ENCODE peak calls at places on chromosomes 4 and X, in seven cellular contexts. Q, W, O, P, K, N and Z are unnamed samples.
A peak's percentile ranks its signal among the peaks of the same experiment; 100 is the strongest.

GRCh38 chr4:119652978-119653377 is 24.4 kb upstream of the PDE5A start:
- DNase-seq in Q (no peak), W (no peak), O (no peak), P (no peak), K (no peak), N (no peak), Z (no peak)

GRCh38 chr4:141099326-141099725 is 33.9 kb downstream of the RNF150 start:
- DNase-seq in Q (no peak), W (no peak), O (no peak), P (no peak), K (no peak), N (no peak), Z (no peak)

GRCh38 chr4:2367626-2368025 is 50.8 kb downstream of the ZFYVE28 start:
- DNase-seq in Q (peak; percentile 2), W (no peak), O (no peak), P (no peak), K (no peak), N (no peak), Z (no peak)

GRCh38 chr4:139633661-139634060 is 32.0 kb upstream of the MGST2 start:
- DNase-seq in Q (peak; percentile 55), W (peak; percentile 51), O (no peak), P (no peak), K (no peak), N (peak; percentile 64), Z (peak; percentile 27)

GRCh38 chrX:96685205-96686099 is 810 bp downstream of the DIAPH2 start:
- DNase-seq in Q (peak; percentile 14), W (peak; percentile 40), O (peak; percentile 47), P (peak; percentile 57), K (peak; percentile 41), N (peak; percentile 22), Z (peak; percentile 3)

GRCh38 chr4:105666693-105667092 is 41.8 kb downstream of the INTS12 start:
- DNase-seq in Q (no peak), W (no peak), O (no peak), P (peak; percentile 43), K (no peak), N (peak; percentile 47), Z (no peak)

GRCh38 chr4:7306566-7306965 is 114.2 kb downstream of the SORCS2 start:
- DNase-seq in Q (no peak), W (no peak), O (no peak), P (no peak), K (no peak), N (no peak), Z (no peak)

GRCh38 chrX:78979789-78980464 is 34.7 kb downstream of the P2RY10 start:
- DNase-seq in Q (no peak), W (no peak), O (no peak), P (peak; percentile 35), K (no peak), N (no peak), Z (no peak)

GRCh38 chr4:185879666-185880312 is 67.8 kb upstream of the SORBS2 start:
- DNase-seq in Q (no peak), W (no peak), O (no peak), P (peak; percentile 89), K (no peak), N (no peak), Z (no peak)

GRCh38 chr4:129218355-129218754 is 122.4 kb downstream of the C4orf33 start:
- DNase-seq in Q (peak; percentile 65), W (no peak), O (peak; percentile 24), P (no peak), K (no peak), N (peak; percentile 44), Z (no peak)

GRCh38 chr4:148437439-148437838 is 4.8 kb downstream of the NR3C2 start:
- DNase-seq in Q (no peak), W (no peak), O (no peak), P (no peak), K (no peak), N (no peak), Z (no peak)

GRCh38 chr4:6470502-6471302 is 1.7 kb downstream of the PPP2R2C start:
- DNase-seq in Q (no peak), W (peak; percentile 64), O (peak; percentile 26), P (no peak), K (no peak), N (peak; percentile 54), Z (peak; percentile 33)

GRCh38 chr4:106036334-106036733 is 141.1 kb downstream of the NPNT start:
- DNase-seq in Q (no peak), W (no peak), O (no peak), P (no peak), K (no peak), N (no peak), Z (no peak)

GRCh38 chrX:20681691-20682090 is 415.0 kb upstream of the RPS6KA3 start:
- DNase-seq in Q (no peak), W (no peak), O (no peak), P (no peak), K (no peak), N (no peak), Z (no peak)

GRCh38 chrX:53714580-53715335 is 28.2 kb upstream of the HUWE1 start:
- DNase-seq in Q (no peak), W (no peak), O (no peak), P (no peak), K (no peak), N (peak; percentile 15), Z (peak; percentile 62)

GRCh38 chr4:26459054-26459755 is 31.1 kb downstream of the CCKAR start:
- DNase-seq in Q (no peak), W (no peak), O (no peak), P (peak; percentile 65), K (no peak), N (peak; percentile 76), Z (no peak)

GRCh38 chr4:142615324-142615665 is 230.8 kb downstream of the INPP4B start:
- DNase-seq in Q (no peak), W (no peak), O (no peak), P (no peak), K (no peak), N (no peak), Z (no peak)

GRCh38 chrX:362937-363620 is 23.6 kb downstream of the PPP2R3B start:
- DNase-seq in Q (no peak), W (no peak), O (no peak), P (no peak), K (no peak), N (no peak), Z (no peak)

GRCh38 chr4:62051332-62051731 is 851.2 kb downstream of the ADGRL3 start:
- DNase-seq in Q (no peak), W (no peak), O (no peak), P (no peak), K (no peak), N (no peak), Z (no peak)

DNA sequence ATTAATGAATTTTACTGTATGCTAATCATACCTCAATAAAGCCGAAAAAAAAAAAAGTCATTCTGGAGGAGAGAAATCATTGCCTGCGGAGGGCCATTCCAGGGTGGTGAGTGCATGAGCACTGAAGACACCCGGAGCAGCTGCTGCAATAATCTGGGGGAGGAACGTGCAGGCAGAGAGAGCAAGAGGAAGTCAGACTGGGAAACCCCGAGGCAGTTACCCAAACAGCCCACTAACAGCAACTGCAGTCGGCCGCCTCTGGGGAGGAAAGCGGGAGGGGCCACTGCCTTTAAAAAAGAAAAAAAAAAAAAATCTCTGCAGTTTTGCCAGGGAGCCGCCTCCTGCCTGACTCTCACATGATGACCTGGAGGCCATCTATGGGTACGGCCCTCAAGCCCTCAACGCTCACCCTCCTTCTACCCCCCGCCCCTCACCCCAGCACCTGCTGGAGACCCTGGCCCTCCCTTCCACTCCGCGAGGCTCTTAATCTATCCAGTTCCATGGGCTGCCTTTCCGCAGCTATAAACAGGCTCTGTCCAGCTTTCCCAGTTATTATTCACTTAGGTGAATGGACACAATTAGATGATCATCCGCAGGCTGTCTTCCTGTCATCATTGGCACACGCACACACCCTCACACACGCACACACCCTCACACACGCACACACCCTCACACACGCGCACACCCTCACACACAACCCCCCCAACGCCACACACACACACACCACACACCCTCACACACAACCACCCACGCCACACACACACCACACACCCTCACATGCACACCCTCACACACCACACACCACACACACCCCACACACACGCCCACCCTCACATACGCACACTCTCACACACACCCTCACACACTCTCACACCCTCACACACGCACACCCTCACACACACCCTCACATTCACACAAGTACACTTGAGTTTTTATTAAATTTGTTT is 3.4 kb upstream of the AVPR2 start:
- DNase-seq in Q (peak; percentile 78), W (peak; percentile 74), O (peak; percentile 53), P (peak; percentile 78), K (peak; percentile 52), N (peak; percentile 57), Z (no peak)
- H3K4me3 ChIP-seq in Q (no peak overlapping the region), W (no peak overlapping the region), O (no peak overlapping the region), P (no peak overlapping the region), K (no peak overlapping the region), N (no peak overlapping the region), Z (no peak overlapping the region)

GRCh38 chrX:139085404-139085803 is 373.9 kb upstream of the FGF13 start:
- DNase-seq in Q (no peak), W (no peak), O (no peak), P (no peak), K (no peak), N (no peak), Z (no peak)
- H3K27me3 ChIP-seq in Q (peaks cover 37% of the 10 kb centered on the region), W (no peaks in the 10 kb centered on the region), O (no peaks in the 10 kb centered on the region), P (no peaks in the 10 kb centered on the region), K (no peaks in the 10 kb centered on the region), N (no peaks in the 10 kb centered on the region), Z (no peaks in the 10 kb centered on the region)

GRCh38 chr4:165094873-165095272 is 17.8 kb downstream of the TMEM192 start:
- DNase-seq in Q (no peak), W (no peak), O (no peak), P (no peak), K (no peak), N (no peak), Z (no peak)

GRCh38 chr4:165095291-165095690 is 17.4 kb downstream of the TMEM192 start:
- DNase-seq in Q (no peak), W (no peak), O (no peak), P (no peak), K (no peak), N (peak; percentile 7), Z (no peak)

GRCh38 chr4:165101641-165102040 is 11.0 kb downstream of the TMEM192 start:
- DNase-seq in Q (no peak), W (no peak), O (no peak), P (no peak), K (no peak), N (no peak), Z (no peak)

DNA sequence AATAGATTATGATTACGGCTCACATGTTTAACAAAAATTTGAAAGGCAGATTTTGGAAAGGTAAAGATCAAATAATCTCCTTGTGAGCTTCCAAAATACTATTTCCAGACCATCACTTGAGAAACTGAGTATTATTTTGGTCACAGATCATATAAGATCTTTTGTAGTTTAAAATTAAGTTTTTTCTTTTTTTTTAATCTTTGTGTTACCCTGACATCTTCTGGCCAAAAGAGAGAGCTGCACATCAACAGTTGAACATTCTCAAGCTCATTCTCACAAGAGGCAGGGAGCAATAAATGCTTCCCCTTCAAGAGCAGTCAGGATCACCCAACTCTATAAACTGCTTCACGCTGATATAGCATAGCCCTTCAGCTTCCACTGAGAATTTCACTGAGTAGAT is 15.9 kb downstream of the TMEM192 start:
- DNase-seq in Q (no peak), W (no peak), O (no peak), P (peak; percentile 20), K (no peak), N (peak; percentile 56), Z (no peak)
- TF ChIP-seq CTCF in Q (peak; percentile 66), W (peak; percentile 21), O (peak; percentile 35), P (peak; percentile 56), K (no peak), N (peak; percentile 72), Z (peak; percentile 25)

DNA sequence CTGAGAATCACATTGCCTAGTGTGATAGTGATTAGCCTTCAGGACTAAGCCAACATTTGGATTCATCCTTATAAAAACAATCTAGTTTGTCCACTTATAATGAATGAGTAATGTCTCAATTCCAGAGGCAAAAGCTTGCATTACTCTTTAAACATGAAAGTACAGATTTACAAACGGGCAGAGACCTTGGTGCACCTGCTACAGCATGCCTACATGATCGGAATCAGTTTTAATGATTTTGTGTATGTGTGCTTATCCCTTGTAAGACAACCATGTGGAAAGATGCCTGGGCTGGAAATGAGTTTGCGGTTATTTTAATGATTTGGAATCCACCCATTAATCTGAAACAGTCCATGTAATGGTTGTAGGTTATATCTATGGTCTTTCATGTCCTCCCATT is 572.7 kb downstream of the KLHL13 start:
- DNase-seq in Q (no peak), W (no peak), O (no peak), P (no peak), K (no peak), N (no peak), Z (peak; percentile 30)
- H3K4me3 ChIP-seq in Q (no peak overlapping the region), W (no peak overlapping the region), O (no peak overlapping the region), P (no peak overlapping the region), K (no peak overlapping the region), N (no peak overlapping the region), Z (no peak overlapping the region)